ENCODE peak calls at places on chromosome 6, in ten cellular contexts. T is HCT116, Q is vagina, D is upper lobe of left lung, S is breast epithelium, G is GM12878, O is transverse colon, C is HL-60, L is spleen, E is prostate gland. B is an unnamed sample.

GRCh38 chr6:56714273-56714672 is 71.6 kb upstream of the DST start:
- DNase-seq in T (no peak), Q (no peak), D (no peak), S (no peak), G (no peak), O (no peak), C (no peak), L (no peak), E (no peak), B (no peak)

GRCh38 chr6:154969796-154970195 is 25.3 kb upstream of the TIAM2 start:
- DNase-seq in T (no peak), Q (no peak), D (no peak), S (no peak), G (no peak), O (no peak), C (no peak), L (no peak), E (no peak), B (no peak)

GRCh38 chr6:150599199-150600002 is at the start of gene PLEKHG1:
- DNase-seq in T (peak), Q (no peak), D (peak), S (peak), G (no peak), O (peak), C (peak), L (peak), E (peak), B (peak)

GRCh38 chr6:158818580-158819212 is 472 bp downstream of the EZR start:
- DNase-seq in T (no peak), Q (peak), D (peak), S (peak), G (no peak), O (peak), C (peak), L (peak), E (peak), B (no peak)

GRCh38 chr6:125787791-125788190 is 3.0 kb upstream of the NCOA7 start:
- DNase-seq in T (no peak), Q (no peak), D (no peak), S (no peak), G (no peak), O (no peak), C (peak), L (no peak), E (no peak), B (no peak)

GRCh38 chr6:144106206-144106605 is 10.8 kb upstream of the SF3B5 start:
- DNase-seq in T (no peak), Q (no peak), D (no peak), S (no peak), G (no peak), O (no peak), C (no peak), L (no peak), E (no peak), B (no peak)

GRCh38 chr6:107313776-107314175 is 145.6 kb downstream of the PDSS2 start:
- DNase-seq in T (no peak), Q (no peak), D (no peak), S (no peak), G (no peak), O (no peak), C (no peak), L (no peak), E (no peak), B (no peak)

GRCh38 chr6:56143796-56144195 is 103.6 kb downstream of the COL21A1 start:
- DNase-seq in T (no peak), Q (no peak), D (no peak), S (no peak), G (no peak), O (no peak), C (no peak), L (no peak), E (no peak), B (no peak)

GRCh38 chr6:137989696-137990095 is 117.5 kb downstream of the PERP start:
- DNase-seq in T (no peak), Q (no peak), D (no peak), S (no peak), G (no peak), O (no peak), C (no peak), L (no peak), E (no peak), B (no peak)

GRCh38 chr6:123520208-123520607 is 116.5 kb downstream of the TRDN start:
- DNase-seq in T (no peak), Q (no peak), D (no peak), S (no peak), G (no peak), O (no peak), C (no peak), L (no peak), E (no peak), B (no peak)

GRCh38 chr6:130959938-130960337 is 103.1 kb downstream of the EPB41L2 start:
- DNase-seq in T (no peak), Q (no peak), D (no peak), S (no peak), G (no peak), O (no peak), C (no peak), L (no peak), E (no peak), B (no peak)

GRCh38 chr6:161480416-161481165 is 206.7 kb upstream of the AGPAT4 start:
- DNase-seq in T (no peak), Q (no peak), D (peak), S (no peak), G (no peak), O (no peak), C (no peak), L (no peak), E (no peak), B (no peak)

GRCh38 chr6:166266336-166266735 is 41.9 kb downstream of the PRR18 start:
- DNase-seq in T (no peak), Q (no peak), D (no peak), S (no peak), G (no peak), O (no peak), C (no peak), L (no peak), E (no peak), B (no peak)

GRCh38 chr6:140850438-140850837 is 1282.3 kb upstream of the GJE1 start:
- DNase-seq in T (no peak), Q (no peak), D (no peak), S (no peak), G (no peak), O (no peak), C (no peak), L (no peak), E (no peak), B (no peak)

GRCh38 chr6:135030532-135031178 is 24.0 kb downstream of the HBS1L start:
- DNase-seq in T (no peak), Q (no peak), D (no peak), S (no peak), G (no peak), O (no peak), C (no peak), L (no peak), E (no peak), B (no peak)

GRCh38 chr6:167588181-167588919 is 238.4 kb upstream of the AFDN start:
- DNase-seq in T (no peak), Q (peak), D (no peak), S (peak), G (no peak), O (no peak), C (no peak), L (no peak), E (no peak), B (no peak)

GRCh38 chr6:44177691-44178423 is 19.2 kb downstream of the CAPN11 start:
- DNase-seq in T (no peak), Q (no peak), D (no peak), S (no peak), G (no peak), O (peak), C (no peak), L (no peak), E (no peak), B (no peak)

GRCh38 chr6:66328181-66328580 is 621.2 kb upstream of the EYS start:
- DNase-seq in T (no peak), Q (no peak), D (no peak), S (no peak), G (no peak), O (no peak), C (no peak), L (no peak), E (no peak), B (no peak)

GRCh38 chr6:36701401-36701991 is 3.9 kb downstream of the RAB44 start:
- DNase-seq in T (no peak), Q (no peak), D (no peak), S (no peak), G (no peak), O (no peak), C (no peak), L (peak), E (no peak), B (no peak)

GRCh38 chr6:43851204-43851855 is 81.3 kb downstream of the VEGFA start:
- DNase-seq in T (no peak), Q (no peak), D (no peak), S (no peak), G (no peak), O (no peak), C (no peak), L (no peak), E (no peak), B (no peak)

GRCh38 chr6:154800338-154800737 is 67.1 kb downstream of the SCAF8 start:
- DNase-seq in T (no peak), Q (no peak), D (no peak), S (no peak), G (no peak), O (no peak), C (no peak), L (no peak), E (no peak), B (no peak)

GRCh38 chr6:33080127-33081089 is 4.6 kb downstream of the HLA-DPB1 start:
- DNase-seq in T (no peak), Q (peak), D (peak), S (no peak), G (no peak), O (peak), C (no peak), L (peak), E (peak), B (no peak)

GRCh38 chr6:7390218-7390878 is 740 bp downstream of the RIOK1 start:
- DNase-seq in T (no peak), Q (no peak), D (no peak), S (no peak), G (no peak), O (no peak), C (no peak), L (no peak), E (no peak), B (no peak)

GRCh38 chr6:134468633-134469032 is 150.7 kb upstream of the SGK1 start:
- DNase-seq in T (no peak), Q (no peak), D (no peak), S (no peak), G (no peak), O (no peak), C (no peak), L (no peak), E (no peak), B (no peak)

GRCh38 chr6:55069132-55069781 is 105.1 kb upstream of the HCRTR2 start:
- DNase-seq in T (peak), Q (no peak), D (no peak), S (no peak), G (no peak), O (peak), C (peak), L (no peak), E (peak), B (peak)

GRCh38 chr6:115091461-115091860 is 748.6 kb upstream of the HS3ST5 start:
- DNase-seq in T (no peak), Q (no peak), D (no peak), S (no peak), G (no peak), O (no peak), C (no peak), L (no peak), E (no peak), B (no peak)

GRCh38 chr6:133893324-133893692 is 4.4 kb downstream of the TCF21 start:
- DNase-seq in T (no peak), Q (no peak), D (no peak), S (no peak), G (no peak), O (no peak), C (no peak), L (no peak), E (no peak), B (no peak)

DNA sequence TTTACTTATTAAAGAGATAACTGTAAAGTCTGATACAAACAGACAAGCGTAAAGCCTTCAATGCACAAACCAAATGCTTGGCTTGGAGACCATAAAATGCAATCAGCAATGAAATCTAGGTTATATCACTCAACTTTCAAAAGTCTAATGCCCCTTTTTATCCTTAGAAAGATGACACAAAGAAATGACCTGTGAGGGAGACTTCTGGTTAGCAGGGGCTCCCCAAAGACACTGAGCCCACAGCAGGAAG is 88.4 kb downstream of the HIVEP2 start:
- DNase-seq in T (no peak), Q (no peak), D (no peak), S (no peak), G (no peak), O (no peak), C (no peak), L (no peak), E (no peak), B (no peak)
- H3K4me3 ChIP-seq in T (no peak), Q (no peak), D (no peak), S (no peak), G (peak), O (no peak), C (no peak), L (peak), E (no peak), B (no peak)

GRCh38 chr6:41132254-41132653 is 21.9 kb downstream of the TREML1 start:
- DNase-seq in T (no peak), Q (no peak), D (no peak), S (no peak), G (no peak), O (no peak), C (no peak), L (no peak), E (no peak), B (no peak)
- TF ChIP-seq POLR2AphosphoS5 in T (no peak), Q (no peak), D (no peak), S (no peak), G (no peak), O (no peak), C (no peak), L (no peak), E (no peak), B (no peak)

GRCh38 chr6:97177905-97178304 is 105.1 kb downstream of the MMS22L start:
- DNase-seq in T (no peak), Q (no peak), D (no peak), S (no peak), G (no peak), O (no peak), C (no peak), L (no peak), E (no peak), B (no peak)
- H3K4me3 ChIP-seq in T (no peak), Q (no peak), D (no peak), S (no peak), G (no peak), O (no peak), C (no peak), L (no peak), E (no peak), B (no peak)

GRCh38 chr6:21594427-21595264 is 1.1 kb downstream of the SOX4 start:
- DNase-seq in T (no peak), Q (peak), D (peak), S (peak), G (no peak), O (peak), C (peak), L (peak), E (peak), B (no peak)
- TF ChIP-seq POLR2AphosphoS5 in T (no peak), Q (no peak), D (peak), S (peak), G (peak), O (no peak), C (peak), L (peak), E (no peak), B (no peak)

B was measured in SK-N-MC.